ENCODE peak calls at places on chromosomes 16 and 17, in eight cellular contexts. U, A, Z, B, J, N, O and Y are unnamed samples.

GRCh38 chr17:49966767-49967166 is 2.2 kb upstream of the DLX4 start:
- DNase-seq in U (no peak), A (no peak), Z (no peak), B (no peak), J (no peak), N (no peak), O (no peak), Y (no peak)

GRCh38 chr17:38709864-38710602 is 5.0 kb downstream of the MLLT6 start:
- DNase-seq in U (no peak), A (no peak), Z (no peak), B (no peak), J (no peak), N (no peak), O (no peak), Y (no peak)

GRCh38 chr17:78759969-78760352 is 22.1 kb downstream of the CYTH1 start:
- DNase-seq in U (no peak), A (no peak), Z (no peak), B (no peak), J (no peak), N (no peak), O (no peak), Y (no peak)

GRCh38 chr16:634996-635395 is 1.1 kb downstream of the METTL26 start:
- DNase-seq in U (no peak), A (no peak), Z (no peak), B (no peak), J (no peak), N (no peak), O (no peak), Y (no peak)

GRCh38 chr17:80539022-80539421 is 5.6 kb upstream of the RPTOR start:
- DNase-seq in U (no peak), A (peak), Z (no peak), B (no peak), J (no peak), N (no peak), O (no peak), Y (no peak)

GRCh38 chr16:10312784-10313724 is 72.8 kb upstream of the ATF7IP2 start:
- DNase-seq in U (no peak), A (no peak), Z (no peak), B (no peak), J (no peak), N (no peak), O (no peak), Y (no peak)

GRCh38 chr16:24525970-24526559 is 13.3 kb upstream of the RBBP6 start:
- DNase-seq in U (peak), A (no peak), Z (peak), B (peak), J (no peak), N (peak), O (no peak), Y (peak)

GRCh38 chr16:4924593-4925378 is 12.2 kb downstream of the PPL start:
- DNase-seq in U (no peak), A (no peak), Z (no peak), B (no peak), J (no peak), N (no peak), O (no peak), Y (no peak)

GRCh38 chr17:67150826-67151225 is 94.2 kb downstream of the HELZ start:
- DNase-seq in U (no peak), A (no peak), Z (no peak), B (no peak), J (no peak), N (no peak), O (no peak), Y (no peak)

GRCh38 chr17:7293131-7293557 is 1.3 kb downstream of the YBX2 start:
- DNase-seq in U (no peak), A (no peak), Z (no peak), B (no peak), J (no peak), N (peak), O (no peak), Y (no peak)

GRCh38 chr17:65518256-65518655 is 43.2 kb downstream of the AXIN2 start:
- DNase-seq in U (no peak), A (no peak), Z (peak), B (no peak), J (peak), N (peak), O (peak), Y (no peak)

GRCh38 chr16:81652798-81653505 is 126.1 kb upstream of the PLCG2 start:
- DNase-seq in U (no peak), A (no peak), Z (no peak), B (no peak), J (no peak), N (no peak), O (no peak), Y (no peak)

DNA sequence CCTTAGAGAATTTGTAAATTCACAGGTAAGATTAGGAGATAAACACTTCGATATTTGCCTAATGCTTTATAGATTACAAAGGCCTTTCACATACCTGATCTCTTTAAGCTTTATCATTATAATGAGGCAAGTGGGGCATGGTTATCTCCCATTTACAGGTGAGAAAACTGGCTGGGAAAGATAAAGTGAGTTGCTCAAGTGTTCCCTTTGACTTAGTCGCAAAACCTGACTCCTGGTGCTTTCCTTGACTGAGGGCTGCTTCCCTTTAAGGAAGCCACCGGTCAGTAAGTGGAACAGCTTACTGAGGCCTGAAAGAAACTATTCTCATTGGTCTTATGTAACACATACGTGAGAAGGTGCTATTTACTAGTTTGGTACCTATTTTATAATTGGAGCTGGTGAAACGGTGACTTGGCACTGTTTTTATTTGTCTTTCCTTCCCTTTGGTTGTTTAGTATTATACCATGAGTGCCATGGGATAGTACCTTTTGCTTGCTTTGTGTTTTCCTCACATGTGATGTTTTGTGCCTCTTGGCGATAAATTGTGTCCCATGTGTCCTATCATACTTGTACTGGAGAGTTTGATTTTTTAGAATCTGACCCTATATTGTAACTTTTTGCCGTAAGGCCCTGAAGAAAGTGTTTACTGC is 57.2 kb downstream of the NUP88 start:
- DNase-seq in U (no peak), A (no peak), Z (no peak), B (no peak), J (no peak), N (no peak), O (no peak), Y (no peak)
- TF ChIP-seq CTCF in U (no peak), A (no peak), Z (no peak), B (no peak), J (no peak), N (no peak), O (no peak), Y (no peak)

GRCh38 chr16:64481497-64481896 is 640.4 kb downstream of the CDH11 start:
- DNase-seq in U (no peak), A (no peak), Z (no peak), B (no peak), J (no peak), N (no peak), O (no peak), Y (no peak)
- TF ChIP-seq CTCF in U (no peak), A (no peak), Z (no peak), B (no peak), J (no peak), N (no peak), O (no peak), Y (no peak)

DNA sequence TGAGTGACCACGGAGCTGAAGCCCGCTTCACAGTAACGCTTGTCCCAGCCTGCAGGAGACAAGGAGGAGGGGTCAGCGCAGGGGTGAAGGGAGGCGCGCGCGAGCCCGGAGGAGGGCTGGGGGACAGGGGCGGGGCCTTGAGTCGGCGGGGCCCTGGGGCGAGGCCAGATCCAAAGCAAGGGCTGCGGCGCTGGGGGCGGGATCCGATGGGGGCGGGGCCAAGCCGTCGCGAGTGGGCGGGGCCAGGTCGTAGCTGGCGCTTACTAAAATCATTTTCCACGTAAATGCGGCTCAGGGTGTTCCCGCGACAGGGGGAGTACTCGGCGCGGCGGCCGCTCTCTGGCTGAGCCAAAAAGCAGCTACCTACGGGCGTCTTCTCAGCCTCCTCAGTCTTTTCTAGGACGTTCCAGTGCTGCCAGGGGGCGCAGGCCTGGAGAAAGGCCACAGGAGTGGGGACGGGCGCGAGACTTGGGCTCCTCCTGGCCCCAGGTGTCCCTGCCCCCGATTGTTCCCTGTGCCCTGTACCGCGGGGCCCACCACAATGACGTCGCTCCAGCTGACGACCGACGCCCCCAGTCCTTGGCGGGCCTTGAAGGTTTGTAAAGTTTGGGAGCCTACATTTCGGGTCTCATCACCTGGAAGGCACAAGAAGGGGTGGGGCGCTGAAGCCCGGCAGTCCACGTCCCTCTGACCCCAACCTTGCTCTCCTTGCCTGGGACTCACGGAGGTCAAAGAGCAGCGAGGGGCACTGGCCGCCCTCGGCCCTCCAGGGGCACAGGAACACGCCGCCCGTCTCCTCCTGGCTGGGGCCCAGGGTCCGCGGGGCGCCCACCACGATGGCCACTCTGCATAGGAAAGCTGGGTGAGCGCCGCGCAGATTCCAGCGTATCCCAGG is 3.9 kb downstream of the ITGA2B start:
- DNase-seq in U (peak), A (peak), Z (peak), B (no peak), J (peak), N (peak), O (peak), Y (peak)
- TF ChIP-seq CTCF in U (peak), A (no peak), Z (no peak), B (no peak), J (peak), N (peak), O (no peak), Y (peak)

GRCh38 chr16:79776243-79776884 is 175.8 kb upstream of the MAF start:
- DNase-seq in U (no peak), A (no peak), Z (peak), B (no peak), J (peak), N (peak), O (no peak), Y (peak)
- TF ChIP-seq CTCF in U (peak), A (no peak), Z (no peak), B (no peak), J (no peak), N (no peak), O (no peak), Y (no peak)

GRCh38 chr17:55347341-55347740 is 74.3 kb downstream of the MMD start:
- DNase-seq in U (no peak), A (no peak), Z (peak), B (no peak), J (no peak), N (no peak), O (no peak), Y (no peak)
- TF ChIP-seq CTCF in U (no peak), A (no peak), Z (no peak), B (no peak), J (no peak), N (no peak), O (no peak), Y (no peak)